ENCODE peak calls at places on chromosome X, in six cellular contexts. V is fibroblast of villous mesenchyme, S is thoracic aorta, Q is choroid plexus epithelial cell, D is HCT116, Z is upper lobe of right lung. Y is an unnamed sample.

GRCh38 chrX:48802089-48802812 is 384 bp downstream of the HDAC6 start:
- DNase-seq in Q (peak), S (peak), D (peak), V (peak), Z (peak), Y (peak)

GRCh38 chrX:9062621-9063020 is 28.7 kb upstream of the FAM9B start:
- DNase-seq in Q (no peak), V (no peak), Z (no peak), S (no peak), D (no peak), Y (no peak)

GRCh38 chrX:31590581-31591113 is 518.8 kb upstream of the FTHL17 start:
- DNase-seq in V (peak), Q (peak), Z (no peak), D (no peak), S (no peak), Y (no peak)

GRCh38 chrX:44244008-44244407 is 99.5 kb downstream of the EFHC2 start:
- DNase-seq in S (no peak), Q (peak), D (peak), Z (no peak), V (peak), Y (no peak)

GRCh38 chrX:153408871-153409351 is 2.4 kb upstream of the ZFP92 start:
- DNase-seq in D (no peak), Z (no peak), S (no peak), Q (no peak), V (no peak), Y (no peak)

GRCh38 chrX:69222103-69223090 is 57.1 kb upstream of the PJA1 start:
- DNase-seq in Z (peak), V (peak), S (peak), Q (peak), D (peak), Y (peak)

GRCh38 chrX:345020-345925 is 26.7 kb upstream of the GTPBP6 start:
- DNase-seq in S (no peak), D (no peak), Z (peak), V (no peak), Q (no peak), Y (peak)

GRCh38 chrX:136589966-136590365 is 58.0 kb downstream of the VGLL1 start:
- DNase-seq in S (no peak), D (no peak), Z (no peak), V (peak), Q (peak), Y (no peak)

GRCh38 chrX:26952213-26952612 is 510.9 kb downstream of the PPP4R3C start:
- DNase-seq in V (no peak), D (no peak), Q (peak), S (no peak), Z (no peak), Y (no peak)

GRCh38 chrX:34624416-34624815 is 32.7 kb downstream of the TMEM47 start:
- DNase-seq in Z (no peak), D (no peak), V (no peak), S (no peak), Q (no peak), Y (no peak)

GRCh38 chrX:39214380-39215126 is 413.3 kb downstream of the MID1IP1 start:
- DNase-seq in V (no peak), Z (no peak), Q (no peak), S (no peak), D (no peak), Y (no peak)

GRCh38 chrX:11337292-11338009 is 44.2 kb downstream of the AMELX start:
- DNase-seq in Q (no peak), V (no peak), Z (no peak), S (no peak), D (no peak), Y (no peak)

GRCh38 chrX:152904151-152905080 is 6.5 kb downstream of the ZNF185 start:
- DNase-seq in V (peak), S (no peak), Z (peak), Q (peak), D (no peak), Y (peak)

GRCh38 chrX:136585960-136586359 is 53.9 kb downstream of the VGLL1 start:
- DNase-seq in Q (no peak), V (no peak), S (no peak), Z (no peak), D (no peak), Y (no peak)

GRCh38 chrX:45715787-45716186 is 515.1 kb upstream of the DIPK2B start:
- DNase-seq in V (no peak), Q (peak), D (no peak), Z (no peak), S (no peak), Y (no peak)

GRCh38 chrX:36930491-36930890 is 77.7 kb upstream of the FAM47C start:
- DNase-seq in D (no peak), V (no peak), Z (no peak), Q (no peak), S (no peak), Y (no peak)

GRCh38 chrX:69564665-69565064 is 51.2 kb upstream of the EDA start:
- DNase-seq in V (no peak), Z (no peak), D (no peak), S (no peak), Q (no peak), Y (no peak)

GRCh38 chrX:110477593-110478228 is 119.1 kb downstream of the RTL9 start:
- DNase-seq in V (no peak), D (no peak), Q (no peak), Z (no peak), S (no peak), Y (no peak)

GRCh38 chrX:73214366-73215094 is at the start of gene NAP1L2:
- DNase-seq in V (peak), D (no peak), Z (peak), S (peak), Q (peak), Y (peak)

GRCh38 chrX:24482823-24483410 is 17.8 kb downstream of the PDK3 start:
- DNase-seq in S (no peak), Q (no peak), D (no peak), V (no peak), Z (no peak), Y (no peak)

GRCh38 chrX:103722505-103722904 is 11.8 kb downstream of the TMEM31 start:
- DNase-seq in S (no peak), Q (peak), D (no peak), V (peak), Z (no peak), Y (no peak)

GRCh38 chrX:30215357-30215843 is at the start of gene MAGEB2:
- DNase-seq in D (peak), Z (no peak), S (no peak), Q (no peak), V (no peak), Y (no peak)
- H3K4me3 ChIP-seq in D (peak), Z (no peak), S (no peak), Q (no peak), V (no peak), Y (no peak)

DNA sequence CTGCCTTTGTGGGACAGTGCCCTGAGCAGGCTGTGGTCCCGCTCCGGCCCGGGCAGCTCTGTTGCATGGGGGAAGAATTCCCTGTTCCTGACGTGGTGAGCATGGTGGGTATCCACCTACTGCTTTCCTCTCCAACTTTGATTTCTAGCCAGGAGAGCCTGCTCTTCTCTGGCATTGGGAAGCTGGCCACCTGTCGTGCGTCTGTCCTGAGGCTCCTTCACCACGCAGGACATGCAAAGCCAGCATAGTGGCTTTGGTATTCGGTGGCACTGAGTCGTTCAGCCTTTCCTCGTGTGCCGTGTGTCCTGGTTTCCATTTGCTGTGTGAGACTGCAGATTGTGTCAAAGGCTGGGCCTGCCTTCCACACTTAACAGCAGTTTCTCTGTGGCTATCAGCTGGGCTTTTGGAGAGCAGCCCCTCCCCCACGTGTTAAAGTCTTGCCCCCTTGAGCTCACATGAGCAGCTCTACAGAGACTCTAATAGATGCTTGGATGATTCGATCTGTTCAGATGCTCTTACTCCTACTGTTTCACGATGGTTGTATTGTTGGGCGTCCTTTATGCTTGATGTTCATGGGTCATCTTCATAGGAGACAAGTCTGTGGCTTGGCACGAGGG is 46.4 kb upstream of the CLCN4 start:
- DNase-seq in Z (no peak), S (no peak), Q (no peak), V (no peak), D (no peak), Y (no peak)
- H3K4me3 ChIP-seq in Z (no peak), S (peak), Q (no peak), V (no peak), D (no peak), Y (no peak)

DNA sequence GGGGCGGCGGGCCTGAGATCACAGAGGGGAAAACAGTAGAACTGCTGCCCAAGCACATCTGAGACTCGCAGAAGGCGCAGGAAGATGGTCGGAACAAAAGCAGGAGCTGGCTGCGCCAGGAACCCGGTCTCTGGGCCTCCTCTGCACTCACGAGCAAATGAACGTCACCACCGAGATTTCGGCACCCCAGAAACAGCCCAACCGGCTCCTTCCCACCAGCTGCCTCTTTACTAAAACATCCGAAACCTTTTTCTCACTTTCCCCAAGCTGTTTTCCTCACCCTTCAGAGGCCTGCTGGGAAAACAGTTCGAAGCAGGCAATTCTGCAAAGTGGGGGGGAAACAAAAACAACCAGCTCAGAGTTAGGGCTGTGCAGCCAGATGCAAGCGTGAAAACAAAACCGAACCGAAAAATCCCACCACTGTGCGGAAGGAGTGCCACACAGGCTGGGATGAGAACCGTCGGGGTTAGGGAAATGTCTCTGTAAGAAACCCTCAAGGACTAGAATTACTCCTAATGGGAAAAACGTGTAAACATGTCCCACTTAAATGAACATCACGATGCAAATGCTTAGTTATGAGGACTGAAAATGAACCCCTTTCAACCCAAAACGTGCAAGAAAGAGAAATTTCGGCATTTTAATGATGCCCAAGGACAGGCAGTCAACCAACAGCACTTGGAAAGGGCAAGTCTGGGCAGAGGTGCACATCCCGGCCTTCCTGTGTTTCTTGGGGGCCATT is 15.9 kb downstream of the DHRSX start:
- DNase-seq in S (no peak), D (no peak), V (peak), Q (peak), Z (no peak), Y (no peak)
- H3K4me3 ChIP-seq in S (peak), D (no peak), V (no peak), Q (peak), Z (no peak), Y (peak)

GRCh38 chrX:40261955-40262596 is 164.3 kb upstream of the BCOR start:
- DNase-seq in D (no peak), Z (peak), Q (peak), S (no peak), V (peak), Y (no peak)

GRCh38 chrX:40262641-40263560 is 165.1 kb upstream of the BCOR start:
- DNase-seq in S (no peak), Z (no peak), D (peak), V (peak), Q (peak), Y (peak)

GRCh38 chrX:40268126-40268525 is 170.4 kb upstream of the BCOR start:
- DNase-seq in S (no peak), D (no peak), Q (no peak), V (no peak), Z (no peak), Y (no peak)

GRCh38 chrX:40267334-40268118 is 169.8 kb upstream of the BCOR start:
- DNase-seq in S (no peak), V (no peak), Q (no peak), D (no peak), Z (peak), Y (peak)

DNA sequence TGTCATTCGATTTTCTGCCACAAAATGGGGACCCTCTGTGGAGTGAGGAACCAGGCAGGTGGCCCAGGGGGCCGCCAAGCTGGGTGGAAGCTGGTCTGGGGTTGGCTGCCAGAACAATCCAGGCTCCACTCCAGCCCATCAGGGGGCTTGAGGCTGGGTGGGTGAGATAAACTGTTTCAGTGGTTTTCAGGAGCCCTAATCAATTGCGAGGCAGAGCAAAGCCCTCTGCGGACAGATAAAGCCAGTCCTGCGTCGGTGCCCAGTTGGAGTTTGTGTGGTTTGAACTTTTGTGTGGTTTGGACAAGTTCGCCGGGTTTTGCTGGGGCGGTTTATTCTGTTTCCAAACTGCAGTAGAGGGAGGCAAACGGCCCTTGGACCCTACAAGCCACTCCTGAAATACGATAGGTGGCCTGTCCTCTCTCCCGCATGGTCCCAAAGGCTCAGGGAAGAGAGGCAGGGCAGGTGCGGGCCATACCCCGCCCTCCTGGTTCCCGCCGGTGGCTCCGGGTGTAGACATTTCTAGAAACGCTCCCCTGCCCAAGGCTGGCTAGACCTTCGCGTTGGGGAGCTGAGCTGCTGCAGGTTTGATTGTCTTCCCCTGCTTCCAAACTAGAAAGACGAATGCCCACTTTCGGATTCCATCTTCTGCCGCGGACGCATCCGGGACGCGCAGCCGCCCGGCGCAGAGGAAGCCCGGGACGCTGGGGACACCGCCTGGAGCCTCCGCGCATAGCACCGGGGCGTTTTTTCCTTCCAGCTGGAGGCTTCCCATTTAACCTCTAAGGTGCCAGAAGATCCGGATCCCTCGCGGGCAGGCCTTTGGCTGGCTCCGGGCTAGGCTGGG is 169.0 kb upstream of the BCOR start:
- DNase-seq in Q (peak), D (peak), Z (peak), S (no peak), V (peak), Y (peak)
- H3K4me3 ChIP-seq in Q (peak), D (peak), Z (peak), S (peak), V (peak), Y (peak)

DNA sequence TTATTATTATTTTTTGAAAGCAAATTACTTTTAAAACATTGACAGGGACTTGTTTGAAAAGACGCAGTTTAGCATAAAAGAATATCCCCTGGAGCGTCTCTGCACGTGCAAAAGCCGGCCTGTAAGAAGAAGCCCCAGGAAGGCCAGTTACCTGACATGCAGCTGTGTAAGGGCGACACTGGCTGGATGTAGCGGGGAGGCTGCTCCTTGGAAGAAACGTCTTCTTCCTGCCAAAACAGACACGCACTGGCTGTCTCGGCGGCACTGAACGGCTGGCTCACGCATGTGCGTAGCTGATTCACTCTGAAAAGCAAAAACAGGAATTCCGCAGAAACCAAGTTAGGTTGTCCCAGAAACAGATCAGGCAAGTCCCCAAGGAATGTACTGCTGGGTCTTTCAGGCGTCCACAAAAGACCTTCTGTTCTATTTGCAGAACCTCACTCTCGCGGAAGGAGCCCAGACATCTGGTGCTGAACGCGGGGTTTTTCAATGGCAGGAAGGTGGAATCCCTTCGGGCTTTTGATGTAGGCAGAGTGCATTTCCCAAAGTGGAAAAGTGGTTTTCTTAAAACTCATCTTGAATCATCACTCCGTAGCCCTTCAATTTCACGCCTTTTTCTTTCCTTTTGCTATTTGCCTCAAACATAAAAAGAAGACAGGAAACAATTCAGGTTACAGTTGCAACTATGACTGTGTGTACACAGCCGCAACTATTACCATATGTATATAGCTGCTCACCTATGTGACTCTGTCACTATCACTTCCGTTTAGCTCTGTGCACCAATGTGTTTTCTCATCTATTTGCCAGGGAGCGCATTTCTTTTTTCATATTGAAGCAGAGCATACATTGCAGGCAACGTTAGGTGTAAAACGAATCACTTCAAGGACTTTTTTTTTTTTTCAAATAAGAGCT is 38.1 kb upstream of the ARSH start:
- DNase-seq in V (peak), S (no peak), Z (no peak), D (no peak), Q (peak), Y (no peak)
- H3K4me3 ChIP-seq in V (peak), S (peak), Z (peak), D (no peak), Q (peak), Y (peak)

GRCh38 chrX:47619486-47620302 is at the start of gene SYN1:
- DNase-seq in D (peak), V (peak), Z (peak), Q (peak), S (no peak), Y (no peak)

GRCh38 chrX:47620303-47620685 is 637 bp upstream of the SYN1 start:
- DNase-seq in V (no peak), S (no peak), Q (no peak), D (no peak), Z (no peak), Y (no peak)

GRCh38 chrX:47614618-47615017 is 5.0 kb downstream of the SYN1 start:
- DNase-seq in V (no peak), Q (no peak), Z (no peak), S (no peak), D (no peak), Y (no peak)

GRCh38 chrX:47621851-47622250 is 2.2 kb upstream of the SYN1 start:
- DNase-seq in V (no peak), Q (no peak), D (no peak), S (no peak), Z (no peak), Y (no peak)

GRCh38 chrX:47618923-47619485 is 653 bp downstream of the SYN1 start:
- DNase-seq in V (no peak), Q (no peak), S (no peak), Z (no peak), D (no peak), Y (no peak)
- H3K4me3 ChIP-seq in V (no peak), Q (no peak), S (peak), Z (peak), D (no peak), Y (peak)

DNA sequence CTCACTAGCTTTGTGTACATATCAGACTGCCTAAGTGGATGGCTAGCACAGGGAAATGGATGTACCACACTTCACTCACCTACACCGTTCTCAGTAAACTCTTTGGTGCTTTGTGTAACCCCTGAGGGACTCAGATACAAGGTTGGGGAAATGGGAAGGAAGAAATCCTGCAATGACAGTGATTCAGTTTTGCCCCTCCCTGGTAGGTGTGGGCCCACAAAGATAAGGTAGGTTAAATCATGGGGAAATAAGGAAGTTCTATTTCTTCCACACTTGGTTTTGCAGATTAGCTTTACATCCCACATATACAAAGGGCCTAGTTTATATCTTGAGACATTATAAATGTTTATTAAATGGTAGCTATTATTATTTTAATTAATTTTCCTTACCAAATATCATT is 197.6 kb upstream of the SPANXN4 start:
- DNase-seq in S (no peak), V (no peak), Q (no peak), Z (no peak), D (no peak), Y (no peak)
- H3K4me3 ChIP-seq in S (no peak), V (no peak), Q (no peak), Z (no peak), D (no peak), Y (no peak)